ENCODE peak calls at places on chromosome 11, in four cellular contexts. J is activated CD4-positive, alpha-beta memory T cell treated with anti-CD3 and anti-CD28 coated beads for 36 hours; Y is NCI-H345; L is SK-N-SH. A is an unnamed sample.

GRCh38 chr11:2718817-2719438 is 19.1 kb upstream of the KCNQ1OT1 start:
- DNase-seq in J (no peak), Y (no peak), L (no peak), A (peak)

GRCh38 chr11:61842421-61842820 is 14.3 kb downstream of the FADS2 start:
- DNase-seq in J (no peak), Y (no peak), L (no peak), A (no peak)

GRCh38 chr11:69799582-69799981 is 19.6 kb downstream of the FGF3 start:
- DNase-seq in J (no peak), Y (no peak), L (peak), A (peak)

GRCh38 chr11:8263109-8263768 is 439 bp downstream of the LMO1 start:
- DNase-seq in J (no peak), Y (peak), L (peak), A (peak)

GRCh38 chr11:34987617-34988016 is 71.2 kb downstream of the PDHX start:
- DNase-seq in J (no peak), Y (no peak), L (no peak), A (no peak)

GRCh38 chr11:125091877-125092664 is 19.4 kb downstream of the TMEM218 start:
- DNase-seq in J (no peak), Y (no peak), L (no peak), A (peak)

GRCh38 chr11:64994318-64994717 is 2.5 kb downstream of the BATF2 start:
- DNase-seq in J (no peak), Y (no peak), L (no peak), A (peak)

GRCh38 chr11:102309621-102310541 is 7.4 kb upstream of the BIRC3 start:
- DNase-seq in J (no peak), Y (no peak), L (no peak), A (peak)

GRCh38 chr11:70641366-70641765 is 243.0 kb downstream of the CTTN start:
- DNase-seq in J (no peak), Y (no peak), L (peak), A (peak)

GRCh38 chr11:130470832-130471706 is 22.6 kb downstream of the ADAMTS15 start:
- DNase-seq in J (no peak), Y (no peak), L (no peak), A (no peak)